ENCODE peak calls at places on chromosome 5, in eight cellular contexts. O is pancreas; P is A673; V is naive thymus-derived CD4-positive, alpha-beta T cell; W is sigmoid colon; B is tibial nerve; L is CD8-positive, alpha-beta T cell; T is left lung. M is an unnamed sample. For H3K4me1 and H3K36me3, the result is how much of the 10 kb centered on the place peaks cover.

GRCh38 chr5:40755093-40755406 is 711 bp downstream of the TTC33 start:
- DNase-seq in O (peak), P (peak), V (peak), W (peak), B (peak), L (peak), T (peak), M (peak)

GRCh38 chr5:61768692-61769281 is 436.7 kb downstream of the ZSWIM6 start:
- DNase-seq in O (no peak), P (peak), V (no peak), W (no peak), B (no peak), L (no peak), T (no peak), M (no peak)

GRCh38 chr5:57681942-57682341 is 199.3 kb upstream of the ACTBL2 start:
- DNase-seq in O (no peak), P (no peak), V (no peak), W (no peak), B (no peak), L (no peak), T (no peak), M (no peak)

GRCh38 chr5:138452720-138453119 is 12.6 kb upstream of the EGR1 start:
- DNase-seq in O (no peak), P (no peak), V (no peak), W (peak), B (no peak), L (no peak), T (no peak), M (no peak)

GRCh38 chr5:83524345-83524744 is 52.8 kb downstream of the VCAN start:
- DNase-seq in O (no peak), P (no peak), V (no peak), W (no peak), B (no peak), L (no peak), T (no peak), M (no peak)

GRCh38 chr5:388266-389196 is 54.4 kb upstream of the EXOC3 start:
- DNase-seq in O (no peak), P (no peak), V (no peak), W (peak), B (no peak), L (no peak), T (peak), M (no peak)

GRCh38 chr5:118705931-118706330 is 282.4 kb downstream of the DTWD2 start:
- DNase-seq in O (no peak), P (no peak), V (no peak), W (no peak), B (no peak), L (no peak), T (no peak), M (no peak)

GRCh38 chr5:67431191-67431590 is 234.6 kb upstream of the CD180 start:
- DNase-seq in O (no peak), P (no peak), V (no peak), W (no peak), B (no peak), L (no peak), T (no peak), M (no peak)

GRCh38 chr5:1725641-1726468 is 73.8 kb downstream of the MRPL36 start:
- DNase-seq in O (no peak), P (peak), V (no peak), W (peak), B (no peak), L (peak), T (peak), M (no peak)

GRCh38 chr5:84487963-84488362 is 103.3 kb upstream of the EDIL3 start:
- DNase-seq in O (no peak), P (no peak), V (no peak), W (no peak), B (peak), L (no peak), T (peak), M (no peak)

GRCh38 chr5:43560128-43560527 is 3.3 kb upstream of the PAIP1 start:
- DNase-seq in O (no peak), P (peak), V (no peak), W (no peak), B (no peak), L (no peak), T (no peak), M (no peak)

GRCh38 chr5:2579126-2579525 is 172.4 kb downstream of the IRX2 start:
- DNase-seq in O (no peak), P (no peak), V (no peak), W (no peak), B (no peak), L (no peak), T (no peak), M (no peak)

GRCh38 chr5:161342886-161343285 is 203.6 kb downstream of the GABRB2 start:
- DNase-seq in O (no peak), P (no peak), V (no peak), W (no peak), B (no peak), L (no peak), T (no peak), M (no peak)

GRCh38 chr5:1881731-1882336 is 891 bp downstream of the IRX4 start:
- DNase-seq in O (no peak), P (no peak), V (no peak), W (no peak), B (no peak), L (no peak), T (no peak), M (no peak)

GRCh38 chr5:56264417-56265025 is 31.4 kb upstream of the ANKRD55 start:
- DNase-seq in O (no peak), P (peak), V (no peak), W (no peak), B (no peak), L (no peak), T (no peak), M (peak)

GRCh38 chr5:151686673-151687378 is at the start of gene SPARC:
- DNase-seq in O (no peak), P (peak), V (no peak), W (peak), B (peak), L (no peak), T (peak), M (no peak)

GRCh38 chr5:1127991-1128785 is 16.3 kb upstream of the SLC12A7 start:
- DNase-seq in O (peak), P (no peak), V (no peak), W (no peak), B (no peak), L (no peak), T (no peak), M (no peak)

GRCh38 chr5:73299017-73299630 is 126.1 kb downstream of the TMEM174 start:
- DNase-seq in O (no peak), P (peak), V (no peak), W (no peak), B (no peak), L (no peak), T (no peak), M (no peak)

GRCh38 chr5:113050606-113051391 is 74.2 kb downstream of the DCP2 start:
- DNase-seq in O (no peak), P (no peak), V (no peak), W (no peak), B (peak), L (no peak), T (no peak), M (no peak)

GRCh38 chr5:14447958-14448881 is 133.4 kb upstream of the OTULINL start:
- DNase-seq in O (no peak), P (peak), V (no peak), W (no peak), B (no peak), L (no peak), T (no peak), M (no peak)

GRCh38 chr5:149827501-149827990 is 97.4 kb downstream of the PPARGC1B start:
- DNase-seq in O (no peak), P (no peak), V (no peak), W (no peak), B (no peak), L (no peak), T (no peak), M (no peak)
- H3K4me1 ChIP-seq in O (under half), P (under half), V (under half), W (under half), B (under half), L (under half), T (under half), M (under half)

DNA sequence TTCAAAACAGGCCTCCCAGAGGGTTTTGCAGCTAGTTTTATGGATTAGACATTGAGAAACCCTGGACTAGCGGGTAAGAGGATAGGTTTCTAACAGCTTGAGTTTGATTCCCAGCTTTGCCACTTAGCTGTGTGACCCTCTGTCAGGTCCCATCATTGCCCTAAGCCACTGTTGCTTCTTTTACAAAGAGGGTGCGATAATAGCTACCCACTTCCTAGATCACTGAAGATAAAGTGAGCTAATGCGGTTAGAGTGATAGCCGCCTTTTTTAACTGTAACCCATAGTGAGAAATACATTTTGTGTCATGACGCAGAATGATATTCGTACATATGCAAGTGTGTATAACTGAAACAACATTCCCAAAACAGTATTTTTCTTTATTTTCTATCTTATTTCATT is 40.3 kb downstream of the CSF1R start:
- DNase-seq in O (no peak), P (no peak), V (no peak), W (no peak), B (no peak), L (no peak), T (no peak), M (no peak)
- H3K36me3 ChIP-seq in O (half or more), P (half or more), V (under half), W (half or more), B (under half), L (half or more), T (half or more), M (half or more)

DNA sequence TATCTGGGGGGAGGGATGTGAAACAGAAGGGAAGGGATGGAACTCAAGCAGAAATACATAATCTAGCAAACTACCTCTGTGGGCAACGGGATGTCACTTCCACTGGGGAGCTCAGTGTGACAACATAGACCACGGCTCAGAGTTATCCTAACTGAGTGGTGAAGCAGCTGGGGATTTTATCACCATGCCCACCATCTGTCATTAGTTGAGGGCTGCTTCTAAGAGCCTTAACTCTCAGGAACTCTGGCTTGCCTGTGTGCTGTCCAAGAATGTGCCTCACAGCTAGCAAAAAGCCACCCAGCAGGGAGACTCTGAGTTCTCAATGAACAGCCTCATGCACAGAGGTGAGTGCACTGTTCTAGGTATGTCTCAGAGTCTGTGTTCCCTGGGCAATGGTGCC is 90.6 kb upstream of the CXCL14 start:
- DNase-seq in O (no peak), P (no peak), V (no peak), W (no peak), B (no peak), L (no peak), T (no peak), M (no peak)
- H3K27ac ChIP-seq in O (no peak), P (no peak), V (no peak), W (no peak), B (no peak), L (no peak), T (no peak), M (no peak)

GRCh38 chr5:145924849-145925248 is 11.5 kb upstream of the SH3RF2 start:
- DNase-seq in O (no peak), P (peak), V (no peak), W (no peak), B (no peak), L (no peak), T (no peak), M (no peak)

GRCh38 chr5:145921211-145921610 is 15.2 kb upstream of the SH3RF2 start:
- DNase-seq in O (no peak), P (no peak), V (no peak), W (no peak), B (no peak), L (no peak), T (no peak), M (no peak)

GRCh38 chr5:145922059-145922458 is 14.3 kb upstream of the SH3RF2 start:
- DNase-seq in O (no peak), P (no peak), V (no peak), W (no peak), B (no peak), L (no peak), T (no peak), M (no peak)

GRCh38 chr5:145925353-145925752 is 11.0 kb upstream of the SH3RF2 start:
- DNase-seq in O (no peak), P (peak), V (no peak), W (no peak), B (no peak), L (no peak), T (no peak), M (no peak)

DNA sequence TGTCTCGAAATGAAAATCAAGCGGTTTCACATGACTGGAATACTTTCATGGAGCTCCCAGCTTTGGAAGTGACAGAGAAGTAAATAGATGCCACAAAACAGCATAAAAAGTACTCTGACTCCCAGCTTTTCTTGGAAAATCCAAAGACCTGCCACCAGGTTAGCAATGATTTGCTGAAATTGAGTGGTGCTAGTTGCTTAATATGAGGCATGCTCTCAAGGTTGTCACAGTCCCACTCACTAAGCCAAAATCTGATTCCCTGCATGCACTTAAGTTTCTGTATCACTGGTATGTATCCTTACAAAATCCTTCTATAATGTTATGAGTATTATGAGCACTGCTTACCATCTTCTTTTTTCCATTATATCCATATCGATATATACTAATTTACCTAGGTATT is 13.0 kb upstream of the SH3RF2 start:
- DNase-seq in O (no peak), P (no peak), V (no peak), W (no peak), B (no peak), L (no peak), T (no peak), M (no peak)
- H3K4me1 ChIP-seq in O (under half), P (under half), V (under half), W (under half), B (under half), L (under half), T (under half), M (under half)

GRCh38 chr5:132927355-132927754 is 36.1 kb downstream of the AFF4 start:
- DNase-seq in O (no peak), P (no peak), V (no peak), W (no peak), B (no peak), L (no peak), T (no peak), M (no peak)
- H3K36me3 ChIP-seq in O (under half), P (under half), V (under half), W (half or more), B (under half), L (under half), T (half or more), M (under half)

GRCh38 chr5:173862047-173862477 is 26.1 kb upstream of the CPEB4 start:
- DNase-seq in O (no peak), P (no peak), V (no peak), W (no peak), B (no peak), L (no peak), T (no peak), M (no peak)
- H3K27ac ChIP-seq in O (no peak), P (no peak), V (no peak), W (no peak), B (no peak), L (no peak), T (no peak), M (no peak)

DNA sequence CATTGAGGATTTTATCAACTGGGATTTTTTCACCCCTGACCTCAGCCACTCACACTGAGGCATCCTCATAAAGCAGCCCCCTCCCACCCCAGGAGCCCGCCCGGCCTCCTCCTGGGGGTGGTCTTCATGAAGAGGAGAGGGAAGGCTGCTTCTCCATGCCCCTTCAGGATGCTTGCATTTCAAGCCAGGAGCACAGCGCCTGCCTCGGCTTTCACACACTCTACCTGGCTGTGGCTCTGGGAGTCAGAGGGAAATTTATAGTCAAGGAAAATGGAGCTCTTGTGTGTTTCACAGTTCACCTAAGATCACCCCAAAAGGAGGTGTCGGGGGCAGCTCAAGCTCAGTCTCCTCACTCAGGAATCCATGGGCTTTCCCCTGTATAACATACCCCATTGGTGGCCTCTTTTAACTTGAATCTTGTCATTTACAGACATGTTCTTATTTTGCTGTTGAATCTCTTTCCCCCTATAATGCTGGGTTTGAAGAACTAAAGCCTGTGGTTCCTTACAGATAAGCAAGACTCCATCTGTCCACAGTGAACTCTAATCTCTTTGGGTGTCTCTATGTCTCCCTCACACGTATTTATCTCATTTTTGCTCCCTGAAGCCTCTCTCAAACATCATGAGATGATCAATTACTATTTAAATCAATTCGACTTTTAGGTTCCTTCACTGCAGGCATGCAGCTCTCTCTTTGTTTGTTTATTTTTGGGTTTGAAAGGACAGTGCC is 22.6 kb upstream of the IQGAP2 start:
- DNase-seq in O (no peak), P (no peak), V (no peak), W (no peak), B (no peak), L (no peak), T (no peak), M (no peak)
- H3K4me1 ChIP-seq in O (under half), P (under half), V (under half), W (under half), B (under half), L (under half), T (under half), M (under half)